ENCODE peak calls at places on chromosomes 13 and 19, in seven cellular contexts. One of them, this sample, is unnamed. For H3K4me1, the result is how much of the 10 kb centered on the place peaks cover.

GRCh38 chr19:7844951-7845350 is 14.9 kb downstream of the EVI5L start:
- DNase-seq in SK-N-SH: no peak
- DNase-seq in H1: no peak
- DNase-seq in HepG2: no peak
- DNase-seq in HCT116: no peak
- DNase-seq in K562: no peak
- DNase-seq in GM12878: no peak
- DNase-seq in this sample: no peak

GRCh38 chr13:77749481-77749880 is 52.0 kb downstream of the SLAIN1 start:
- DNase-seq in SK-N-SH: no peak
- DNase-seq in K562: no peak
- DNase-seq in H1: no peak
- DNase-seq in GM12878: no peak
- DNase-seq in HepG2: no peak
- DNase-seq in HCT116: no peak
- DNase-seq in this sample: no peak

GRCh38 chr13:74820809-74821208 is 661.2 kb downstream of the TBC1D4 start:
- DNase-seq in H1: no peak
- DNase-seq in K562: no peak
- DNase-seq in GM12878: no peak
- DNase-seq in HCT116: no peak
- DNase-seq in SK-N-SH: no peak
- DNase-seq in HepG2: no peak
- DNase-seq in this sample: no peak

GRCh38 chr19:2014731-2015610 is 543 bp downstream of the BTBD2 start:
- DNase-seq in GM12878: no peak
- DNase-seq in SK-N-SH: peak
- DNase-seq in HCT116: no peak
- DNase-seq in K562: no peak
- DNase-seq in HepG2: no peak
- DNase-seq in H1: no peak
- DNase-seq in this sample: no peak

GRCh38 chr19:38831142-38831605 is 420 bp downstream of the ECH1 start:
- DNase-seq in SK-N-SH: peak
- DNase-seq in GM12878: no peak
- DNase-seq in K562: peak
- DNase-seq in HepG2: peak
- DNase-seq in H1: no peak
- DNase-seq in HCT116: no peak
- DNase-seq in this sample: no peak

GRCh38 chr13:48221301-48222190 is 11.5 kb upstream of the ITM2B start:
- DNase-seq in SK-N-SH: no peak
- DNase-seq in H1: no peak
- DNase-seq in HCT116: no peak
- DNase-seq in K562: no peak
- DNase-seq in HepG2: no peak
- DNase-seq in GM12878: no peak
- DNase-seq in this sample: no peak

GRCh38 chr13:46655727-46656180 is 102.8 kb downstream of the LRCH1 start:
- DNase-seq in K562: no peak
- DNase-seq in HepG2: no peak
- DNase-seq in GM12878: no peak
- DNase-seq in H1: no peak
- DNase-seq in SK-N-SH: no peak
- DNase-seq in HCT116: no peak
- DNase-seq in this sample: no peak

GRCh38 chr13:103222683-103223082 is 156.5 kb upstream of the SLC10A2 start:
- DNase-seq in HCT116: no peak
- DNase-seq in H1: no peak
- DNase-seq in SK-N-SH: no peak
- DNase-seq in GM12878: no peak
- DNase-seq in K562: no peak
- DNase-seq in HepG2: no peak
- DNase-seq in this sample: no peak

GRCh38 chr13:23772717-23773116 is 116.5 kb downstream of the MIPEP start:
- DNase-seq in GM12878: no peak
- DNase-seq in HepG2: no peak
- DNase-seq in K562: no peak
- DNase-seq in HCT116: no peak
- DNase-seq in H1: no peak
- DNase-seq in SK-N-SH: no peak
- DNase-seq in this sample: no peak

GRCh38 chr13:83211301-83211700 is 671.0 kb downstream of the SLITRK1 start:
- DNase-seq in K562: no peak
- DNase-seq in GM12878: no peak
- DNase-seq in HepG2: no peak
- DNase-seq in SK-N-SH: no peak
- DNase-seq in HCT116: no peak
- DNase-seq in H1: no peak
- DNase-seq in this sample: no peak

GRCh38 chr13:112454648-112455334 is 78.6 kb downstream of the SPACA7 start:
- DNase-seq in GM12878: no peak
- DNase-seq in SK-N-SH: no peak
- DNase-seq in HCT116: no peak
- DNase-seq in K562: no peak
- DNase-seq in H1: no peak
- DNase-seq in HepG2: no peak
- DNase-seq in this sample: no peak

GRCh38 chr13:106656214-106656613 is 88.3 kb upstream of the ARGLU1 start:
- DNase-seq in SK-N-SH: no peak
- DNase-seq in GM12878: no peak
- DNase-seq in HCT116: no peak
- DNase-seq in H1: no peak
- DNase-seq in HepG2: no peak
- DNase-seq in K562: no peak
- DNase-seq in this sample: no peak

GRCh38 chr19:45842198-45842597 is 20.7 kb downstream of the SYMPK start:
- DNase-seq in H1: no peak
- DNase-seq in K562: no peak
- DNase-seq in GM12878: no peak
- DNase-seq in HCT116: no peak
- DNase-seq in HepG2: no peak
- DNase-seq in SK-N-SH: no peak
- DNase-seq in this sample: no peak

GRCh38 chr19:14554382-14554812 is 17.5 kb downstream of the NDUFB7 start:
- DNase-seq in SK-N-SH: no peak
- DNase-seq in K562: no peak
- DNase-seq in HCT116: no peak
- DNase-seq in HepG2: peak
- DNase-seq in H1: no peak
- DNase-seq in GM12878: no peak
- DNase-seq in this sample: no peak

GRCh38 chr13:59111711-59112110 is 1052.0 kb downstream of the DIAPH3 start:
- DNase-seq in SK-N-SH: no peak
- DNase-seq in HCT116: no peak
- DNase-seq in GM12878: no peak
- DNase-seq in H1: no peak
- DNase-seq in HepG2: no peak
- DNase-seq in K562: no peak
- DNase-seq in this sample: no peak

GRCh38 chr13:112810608-112811007 is 120.8 kb downstream of the ATP11A start:
- DNase-seq in H1: no peak
- DNase-seq in HepG2: no peak
- DNase-seq in GM12878: no peak
- DNase-seq in SK-N-SH: no peak
- DNase-seq in HCT116: no peak
- DNase-seq in K562: no peak
- DNase-seq in this sample: no peak

GRCh38 chr19:17074628-17075034 is 621 bp downstream of the HAUS8 start:
- DNase-seq in GM12878: no peak
- DNase-seq in HepG2: no peak
- DNase-seq in HCT116: no peak
- DNase-seq in H1: no peak
- DNase-seq in SK-N-SH: no peak
- DNase-seq in K562: no peak
- DNase-seq in this sample: no peak

GRCh38 chr19:17076539-17076919 is 952 bp downstream of the MYO9B start:
- DNase-seq in H1: no peak
- DNase-seq in HCT116: no peak
- DNase-seq in K562: no peak
- DNase-seq in GM12878: no peak
- DNase-seq in SK-N-SH: no peak
- DNase-seq in HepG2: no peak
- DNase-seq in this sample: no peak

GRCh38 chr19:17077447-17078028 is 2.0 kb downstream of the MYO9B start:
- DNase-seq in SK-N-SH: no peak
- DNase-seq in K562: no peak
- DNase-seq in GM12878: no peak
- DNase-seq in HCT116: no peak
- DNase-seq in HepG2: no peak
- DNase-seq in H1: no peak
- DNase-seq in this sample: no peak

GRCh38 chr19:17075035-17075859 is at the start of the genes HAUS8 and MYO9B:
- DNase-seq in SK-N-SH: peak
- DNase-seq in H1: peak
- DNase-seq in K562: peak
- DNase-seq in HCT116: peak
- DNase-seq in GM12878: peak
- DNase-seq in HepG2: peak
- DNase-seq in this sample: peak

GRCh38 chr19:17075860-17076538 is 422 bp downstream of the MYO9B start:
- DNase-seq in GM12878: no peak
- DNase-seq in H1: no peak
- DNase-seq in SK-N-SH: no peak
- DNase-seq in K562: peak
- DNase-seq in HCT116: no peak
- DNase-seq in HepG2: no peak
- DNase-seq in this sample: no peak
- TF ChIP-seq CTCF in GM12878: no peak
- TF ChIP-seq CTCF in H1: no peak
- TF ChIP-seq CTCF in SK-N-SH: peak
- TF ChIP-seq CTCF in K562: no peak
- TF ChIP-seq CTCF in HCT116: no peak
- TF ChIP-seq CTCF in HepG2: peak
- TF ChIP-seq CTCF in this sample: no peak

GRCh38 chr19:42411581-42412178 is 15.5 kb downstream of the LIPE start:
- DNase-seq in K562: no peak
- DNase-seq in HepG2: no peak
- DNase-seq in HCT116: no peak
- DNase-seq in SK-N-SH: no peak
- DNase-seq in H1: no peak
- DNase-seq in GM12878: no peak
- DNase-seq in this sample: no peak
- TF ChIP-seq SIN3A in K562: no peak
- TF ChIP-seq SIN3A in HepG2: no peak
- TF ChIP-seq SIN3A in HCT116: no peak
- TF ChIP-seq SIN3A in SK-N-SH: no peak
- TF ChIP-seq SIN3A in H1: no peak
- TF ChIP-seq SIN3A in GM12878: no peak
- TF ChIP-seq SIN3A in this sample: no peak

GRCh38 chr19:10109528-10109927 is 2.0 kb upstream of the P2RY11 start:
- DNase-seq in HCT116: no peak
- DNase-seq in K562: no peak
- DNase-seq in SK-N-SH: no peak
- DNase-seq in H1: no peak
- DNase-seq in HepG2: no peak
- DNase-seq in GM12878: no peak
- DNase-seq in this sample: no peak

GRCh38 chr19:10110972-10111317 is 548 bp upstream of the P2RY11 start:
- DNase-seq in SK-N-SH: no peak
- DNase-seq in GM12878: no peak
- DNase-seq in K562: no peak
- DNase-seq in HCT116: no peak
- DNase-seq in HepG2: no peak
- DNase-seq in H1: no peak
- DNase-seq in this sample: no peak

GRCh38 chr19:10111405-10111811 is at the start of gene P2RY11:
- DNase-seq in H1: no peak
- DNase-seq in K562: no peak
- DNase-seq in SK-N-SH: peak
- DNase-seq in HepG2: no peak
- DNase-seq in GM12878: peak
- DNase-seq in HCT116: no peak
- DNase-seq in this sample: no peak

GRCh38 chr19:10112037-10112751 is 701 bp downstream of the P2RY11 start:
- DNase-seq in H1: no peak
- DNase-seq in GM12878: no peak
- DNase-seq in K562: no peak
- DNase-seq in SK-N-SH: peak
- DNase-seq in HepG2: no peak
- DNase-seq in HCT116: no peak
- DNase-seq in this sample: no peak

DNA sequence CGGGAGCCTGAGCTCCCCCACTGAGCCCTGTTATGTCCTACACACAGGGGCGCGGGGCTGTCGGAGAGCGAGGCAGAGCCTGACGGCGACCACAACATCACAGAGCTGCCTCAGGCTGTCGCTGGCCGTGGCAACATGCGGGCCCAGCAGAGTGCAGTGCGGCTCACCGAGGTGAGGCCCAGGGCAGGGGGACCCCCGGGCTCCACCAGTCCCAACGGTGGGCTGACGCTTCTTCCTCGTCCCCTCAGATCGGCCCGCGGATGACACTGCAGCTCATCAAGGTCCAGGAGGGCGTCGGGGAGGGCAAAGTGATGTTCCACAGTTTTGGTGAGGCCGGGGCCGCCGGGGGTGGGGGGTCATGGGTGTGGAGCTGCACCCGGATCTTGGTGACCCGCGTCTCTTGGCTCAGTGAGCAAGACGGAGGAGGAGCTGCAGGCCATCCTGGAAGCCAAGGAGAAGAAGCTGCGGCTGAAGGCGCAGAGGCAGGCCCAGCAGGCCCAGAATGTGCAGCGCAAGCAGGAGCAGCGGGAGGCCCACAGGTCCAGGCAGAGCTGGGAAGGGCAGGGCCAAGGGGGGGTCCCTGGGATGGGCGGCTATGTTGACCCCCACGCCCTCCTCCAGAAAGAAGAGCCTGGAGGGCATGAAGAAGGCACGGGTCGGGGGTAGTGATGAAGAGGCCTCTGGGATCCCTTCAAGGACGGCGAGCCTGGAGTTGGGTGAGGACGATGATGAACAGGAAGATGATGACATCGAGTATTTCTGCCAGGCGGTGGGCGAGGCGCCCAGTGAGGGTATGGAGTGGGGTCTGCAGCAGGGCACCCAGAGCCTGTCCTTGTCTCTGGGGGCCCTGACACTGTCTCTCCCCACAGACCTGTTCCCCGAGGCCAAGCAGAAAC is 1.2 kb upstream of the P2RY11 start:
- DNase-seq in HCT116: no peak
- DNase-seq in K562: no peak
- DNase-seq in HepG2: no peak
- DNase-seq in GM12878: no peak
- DNase-seq in SK-N-SH: peak
- DNase-seq in H1: no peak
- DNase-seq in this sample: no peak
- H3K4me1 ChIP-seq in HCT116: half or more
- H3K4me1 ChIP-seq in K562: half or more
- H3K4me1 ChIP-seq in HepG2: under half
- H3K4me1 ChIP-seq in GM12878: half or more
- H3K4me1 ChIP-seq in SK-N-SH: under half
- H3K4me1 ChIP-seq in H1: under half
- H3K4me1 ChIP-seq in this sample: under half

DNA sequence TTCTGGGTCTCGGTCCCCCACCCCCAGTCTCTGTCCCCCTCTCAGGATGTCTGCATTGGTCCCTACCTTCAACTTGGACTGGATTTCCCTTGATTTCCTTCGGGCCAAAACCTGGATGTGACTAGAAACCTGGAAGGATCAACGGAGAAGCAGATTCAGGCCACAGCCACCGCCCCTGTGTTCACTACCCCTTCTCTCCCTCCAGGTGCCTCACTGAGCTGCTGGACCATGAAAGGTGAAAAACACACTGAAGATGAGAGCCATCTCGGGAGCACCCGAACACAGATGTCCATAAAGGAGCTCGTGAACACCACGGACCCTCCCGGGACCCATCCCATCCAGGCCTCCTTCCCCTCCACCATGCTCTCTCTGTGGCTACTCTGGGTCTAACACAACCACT is 5.0 kb downstream of the TEAD2 start:
- DNase-seq in GM12878: no peak
- DNase-seq in HepG2: no peak
- DNase-seq in H1: no peak
- DNase-seq in HCT116: no peak
- DNase-seq in K562: no peak
- DNase-seq in SK-N-SH: no peak
- DNase-seq in this sample: no peak
- TF ChIP-seq CTCF in GM12878: no peak
- TF ChIP-seq CTCF in HepG2: no peak
- TF ChIP-seq CTCF in H1: no peak
- TF ChIP-seq CTCF in HCT116: no peak
- TF ChIP-seq CTCF in K562: no peak
- TF ChIP-seq CTCF in SK-N-SH: no peak
- TF ChIP-seq CTCF in this sample: no peak

This sample was measured in Panc1.